ENCODE peak calls at places on chromosomes 3 and 15, in seven cellular contexts. D, M, G, I, U, Y and R are unnamed samples.
A peak's percentile ranks its signal among the peaks of the same experiment; 100 is the strongest.

GRCh38 chr15:95440712-95441111 is 889.8 kb upstream of the NR2F2 start:
- DNase-seq in Y (no peak), M (peak; percentile 52), D (no peak), U (no peak), G (peak; percentile 55), I (no peak), R (no peak)

GRCh38 chr15:98876461-98877369 is 130.9 kb downstream of the PGPEP1L start:
- DNase-seq in D (no peak), G (no peak), I (no peak), M (no peak), U (no peak), Y (no peak), R (no peak)

GRCh38 chr15:100194955-100195354 is 146.8 kb downstream of the ADAMTS17 start:
- DNase-seq in U (no peak), I (no peak), G (no peak), D (no peak), Y (no peak), M (no peak), R (no peak)

GRCh38 chr3:82000773-82001172 is 239.3 kb upstream of the GBE1 start:
- DNase-seq in G (no peak), U (peak; percentile 42), I (no peak), Y (no peak), M (no peak), D (no peak), R (no peak)

GRCh38 chr15:39622660-39623549 is 42.0 kb downstream of the THBS1 start:
- DNase-seq in I (no peak), G (no peak), U (no peak), M (no peak), Y (no peak), D (no peak), R (no peak)

GRCh38 chr3:174710622-174711021 is 148.5 kb upstream of the NAALADL2 start:
- DNase-seq in I (no peak), D (no peak), G (no peak), M (no peak), Y (no peak), U (no peak), R (no peak)

GRCh38 chr3:58052373-58053273 is 44.4 kb downstream of the FLNB start:
- DNase-seq in U (peak; percentile 14), D (peak; percentile 89), M (peak; percentile 95), I (peak; percentile 88), G (peak; percentile 81), Y (no peak), R (peak; percentile 79)

GRCh38 chr3:173440431-173440990 is 43.0 kb downstream of the NLGN1 start:
- DNase-seq in M (no peak), Y (no peak), I (no peak), U (no peak), D (no peak), G (no peak), R (no peak)

GRCh38 chr3:60756636-60757035 is 494.6 kb downstream of the FHIT start:
- DNase-seq in G (no peak), M (no peak), I (no peak), Y (peak; percentile 15), D (no peak), U (no peak), R (no peak)

GRCh38 chr3:60754617-60755016 is 496.6 kb downstream of the FHIT start:
- DNase-seq in U (no peak), M (no peak), I (no peak), D (no peak), Y (no peak), G (no peak), R (no peak)

GRCh38 chr3:60756231-60756630 is 495.0 kb downstream of the FHIT start:
- DNase-seq in M (no peak), D (no peak), G (no peak), U (no peak), Y (no peak), I (no peak), R (no peak)

GRCh38 chr3:60752800-60753199 is 498.5 kb downstream of the FHIT start:
- DNase-seq in Y (no peak), G (no peak), U (no peak), D (no peak), I (no peak), M (no peak), R (no peak)

GRCh38 chr3:60755094-60755493 is 496.2 kb downstream of the FHIT start:
- DNase-seq in Y (peak; percentile 56), M (no peak), U (peak; percentile 8), D (no peak), I (no peak), G (no peak), R (no peak)
- TF ChIP-seq CTCF in Y (peak; percentile 66), M (no peak), U (peak; percentile 28), D (no peak), I (no peak), G (peak; percentile 15), R (no peak)

DNA sequence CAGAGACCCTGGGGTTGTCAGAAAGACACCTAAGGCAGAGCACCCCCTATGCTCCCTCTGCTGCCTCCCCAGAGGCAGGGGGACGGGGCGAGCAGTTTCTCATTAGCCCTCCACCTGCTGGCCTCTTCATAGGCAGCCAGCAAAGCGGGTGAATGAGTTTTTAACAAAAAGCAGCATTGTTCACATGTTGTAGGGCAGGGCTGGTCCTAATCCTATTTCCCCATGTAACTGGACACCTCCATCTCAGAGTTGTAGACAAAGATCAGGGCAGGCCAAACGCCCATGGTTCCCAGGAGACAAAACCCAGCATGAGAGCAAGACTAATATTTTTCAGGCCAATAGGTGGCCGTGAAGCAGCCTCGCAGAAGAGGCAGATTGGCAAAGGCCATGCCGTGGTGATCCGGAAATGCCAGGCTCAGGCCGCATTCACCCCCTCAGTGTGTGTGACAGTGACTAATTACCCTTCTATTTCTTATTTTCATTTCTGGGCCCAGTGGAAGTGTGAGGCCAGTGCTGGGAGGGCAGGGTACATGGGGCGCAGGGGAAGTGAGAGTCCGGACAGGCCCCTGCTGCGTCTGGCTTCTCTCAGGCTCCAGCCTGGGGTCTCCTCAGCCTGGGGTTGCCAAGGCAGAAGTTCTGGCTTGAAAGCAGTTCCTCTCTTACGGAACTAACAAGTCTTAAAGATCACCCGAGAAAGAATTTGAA is 64.7 kb downstream of the BOC start:
- DNase-seq in G (no peak), Y (peak; percentile 93), M (no peak), D (peak; percentile 53), I (peak; percentile 16), U (peak; percentile 62), R (no peak)
- TF ChIP-seq CTCF in G (no peak), Y (peak; percentile 63), M (no peak), D (no peak), I (no peak), U (no peak), R (no peak)

GRCh38 chr3:195226900-195227447 is 44.0 kb downstream of the XXYLT1 start:
- DNase-seq in Y (peak; percentile 48), I (no peak), M (no peak), U (no peak), G (no peak), D (no peak), R (peak; percentile 10)
- TF ChIP-seq CTCF in Y (peak; percentile 47), I (no peak), M (no peak), U (peak; percentile 22), G (peak; percentile 45), D (no peak), R (no peak)

GRCh38 chr3:53721187-53721946 is 124.9 kb downstream of the CHDH start:
- DNase-seq in Y (peak; percentile 34), M (peak; percentile 40), U (no peak), I (no peak), G (no peak), D (no peak), R (no peak)
- TF ChIP-seq CTCF in Y (peak; percentile 6), M (no peak), U (no peak), I (no peak), G (no peak), D (no peak), R (no peak)

DNA sequence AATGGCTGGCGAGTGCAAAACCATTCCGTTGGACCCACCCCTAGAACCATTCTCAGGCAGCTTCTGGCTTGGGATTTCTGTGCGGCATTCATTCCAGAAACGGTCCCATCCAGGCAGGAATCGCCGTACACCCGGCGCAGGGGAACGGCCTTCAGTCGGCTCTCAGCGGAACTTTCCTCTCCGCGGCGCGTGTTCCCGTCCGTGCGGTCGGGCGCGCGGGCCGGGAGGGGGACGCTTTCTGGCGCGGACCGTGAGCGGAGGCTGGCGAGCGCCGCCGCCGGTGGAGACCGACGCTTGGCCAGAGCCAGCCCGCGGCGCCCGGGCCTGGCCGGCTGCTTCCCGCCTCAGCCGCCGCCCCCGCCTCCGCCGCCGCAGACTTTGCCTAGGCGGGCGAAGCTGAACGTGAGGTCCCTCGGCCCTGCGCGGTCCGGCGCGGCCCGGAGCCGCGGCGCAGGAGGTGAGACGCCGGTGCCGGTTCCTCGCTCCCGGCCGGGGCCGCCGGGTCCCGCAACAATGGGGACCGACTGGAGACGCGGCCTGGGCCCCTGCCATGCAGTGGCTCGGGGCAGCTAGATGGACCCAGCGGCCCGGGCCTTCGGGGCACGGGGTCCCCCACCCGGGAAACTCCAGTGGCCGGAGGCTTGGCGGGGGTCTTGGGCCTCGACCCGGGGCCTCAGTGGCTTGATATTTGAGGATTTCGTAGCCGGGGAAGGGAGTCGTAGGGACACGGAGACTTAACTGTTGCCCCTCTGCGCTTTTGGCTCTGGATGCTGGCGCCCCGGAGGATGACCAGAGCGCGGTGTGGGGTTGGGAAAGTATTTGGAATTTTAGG is at the start of gene RAD54L2:
- DNase-seq in Y (peak; percentile 94), I (peak; percentile 74), D (peak; percentile 86), G (peak; percentile 83), M (peak; percentile 81), U (peak; percentile 91), R (peak; percentile 52)
- TF ChIP-seq CTCF in Y (peak; percentile 41), I (no peak), D (peak; percentile 42), G (peak; percentile 62), M (no peak), U (peak; percentile 28), R (no peak)